ENCODE peak calls at places on chromosomes 11 and 22, in four cellular contexts. B is BJ, R is lower leg skin, L is HFFc6. U is an unnamed sample.
A peak's percentile ranks its signal among the peaks of the same experiment; 100 is the strongest.

GRCh38 chr11:14860511-14860910 is 31.5 kb downstream of the CYP2R1 start:
- DNase-seq in L (no peak), R (no peak), B (no peak), U (no peak)

GRCh38 chr11:47571895-47572294 is 6.5 kb downstream of the PTPMT1 start:
- DNase-seq in B (peak; percentile 42), R (no peak), L (peak; percentile 77), U (no peak)

GRCh38 chr22:41563051-41563711 is 2.4 kb downstream of the CSDC2 start:
- DNase-seq in L (peak; percentile 76), R (no peak), B (peak; percentile 70), U (no peak)

GRCh38 chr11:614091-614582 is 1.6 kb downstream of the IRF7 start:
- DNase-seq in L (no peak), B (no peak), R (no peak), U (no peak)

GRCh38 chr11:63490551-63491239 is at the start of gene PLAAT5:
- DNase-seq in B (no peak), R (no peak), L (no peak), U (no peak)

GRCh38 chr11:128039140-128040021 is 548.0 kb downstream of the ETS1 start:
- DNase-seq in B (peak; percentile 84), R (peak; percentile 71), L (peak; percentile 83), U (no peak)

GRCh38 chr11:47768090-47768620 is 1.0 kb upstream of the FNBP4 start:
- DNase-seq in B (peak; percentile 33), L (peak; percentile 66), R (peak; percentile 73), U (no peak)

GRCh38 chr11:5686426-5686825 is 1.6 kb upstream of the TRIM5 start:
- DNase-seq in R (no peak), L (no peak), B (no peak), U (no peak)

GRCh38 chr11:103668859-103669258 is 367.6 kb upstream of the DDI1 start:
- DNase-seq in R (no peak), L (no peak), B (no peak), U (no peak)

GRCh38 chr11:1303973-1304372 is 5.5 kb downstream of the TOLLIP start:
- DNase-seq in L (no peak), R (no peak), B (no peak), U (peak; percentile 58)

GRCh38 chr11:77199346-77199745 is 71.3 kb downstream of the MYO7A start:
- DNase-seq in R (no peak), B (no peak), L (no peak), U (no peak)

GRCh38 chr11:35046606-35047005 is 92.4 kb upstream of the CD44 start:
- DNase-seq in B (no peak), R (no peak), L (no peak), U (no peak)

GRCh38 chr11:86742436-86742805 is 57.9 kb upstream of the PRSS23 start:
- DNase-seq in B (no peak), R (no peak), L (no peak), U (no peak)

GRCh38 chr11:133153031-133153430 is 379.3 kb downstream of the OPCML start:
- DNase-seq in R (no peak), B (no peak), L (no peak), U (no peak)

GRCh38 chr22:47806894-47807293 is 1044.4 kb downstream of the TBC1D22A start:
- DNase-seq in B (no peak), L (no peak), R (no peak), U (peak; percentile 40)

GRCh38 chr22:16601437-16602223 is 9.0 kb upstream of the CCT8L2 start:
- DNase-seq in B (no peak), R (no peak), L (no peak), U (no peak)

GRCh38 chr11:57332694-57333440 is 2.8 kb downstream of the SSRP1 start:
- DNase-seq in L (no peak), R (no peak), B (no peak), U (no peak)

GRCh38 chr11:23679041-23679440 is 817.8 kb upstream of the LUZP2 start:
- DNase-seq in B (no peak), L (no peak), R (no peak), U (no peak)

GRCh38 chr22:37714634-37715033 is 17.8 kb downstream of the TRIOBP start:
- DNase-seq in L (no peak), B (no peak), R (no peak), U (no peak)

GRCh38 chr11:72630104-72630852 is 43.9 kb downstream of the PDE2A start:
- DNase-seq in B (no peak), L (no peak), R (no peak), U (no peak)

GRCh38 chr11:88338223-88338661 is 706 bp upstream of the CTSC start:
- DNase-seq in B (no peak), R (peak; percentile 55), L (peak; percentile 29), U (no peak)

GRCh38 chr22:25002241-25002985 is 49.9 kb downstream of the KIAA1671 start:
- DNase-seq in L (no peak), R (no peak), B (no peak), U (no peak)

GRCh38 chr22:24500251-24500820 is 5.2 kb downstream of the UPB1 start:
- DNase-seq in R (no peak), L (no peak), B (no peak), U (no peak)

GRCh38 chr11:46755962-46756361 is 36.9 kb downstream of the F2 start:
- DNase-seq in B (no peak), R (no peak), L (no peak), U (no peak)

GRCh38 chr11:16184588-16184987 is 171.8 kb downstream of the SOX6 start:
- DNase-seq in L (peak; percentile 84), R (no peak), B (peak; percentile 42), U (no peak)

GRCh38 chr22:37824674-37825641 is 1.8 kb downstream of the GALR3 start:
- DNase-seq in B (no peak), L (no peak), R (no peak), U (no peak)

GRCh38 chr11:70611890-70612289 is 213.6 kb downstream of the CTTN start:
- DNase-seq in L (no peak), B (no peak), R (no peak), U (no peak)

DNA sequence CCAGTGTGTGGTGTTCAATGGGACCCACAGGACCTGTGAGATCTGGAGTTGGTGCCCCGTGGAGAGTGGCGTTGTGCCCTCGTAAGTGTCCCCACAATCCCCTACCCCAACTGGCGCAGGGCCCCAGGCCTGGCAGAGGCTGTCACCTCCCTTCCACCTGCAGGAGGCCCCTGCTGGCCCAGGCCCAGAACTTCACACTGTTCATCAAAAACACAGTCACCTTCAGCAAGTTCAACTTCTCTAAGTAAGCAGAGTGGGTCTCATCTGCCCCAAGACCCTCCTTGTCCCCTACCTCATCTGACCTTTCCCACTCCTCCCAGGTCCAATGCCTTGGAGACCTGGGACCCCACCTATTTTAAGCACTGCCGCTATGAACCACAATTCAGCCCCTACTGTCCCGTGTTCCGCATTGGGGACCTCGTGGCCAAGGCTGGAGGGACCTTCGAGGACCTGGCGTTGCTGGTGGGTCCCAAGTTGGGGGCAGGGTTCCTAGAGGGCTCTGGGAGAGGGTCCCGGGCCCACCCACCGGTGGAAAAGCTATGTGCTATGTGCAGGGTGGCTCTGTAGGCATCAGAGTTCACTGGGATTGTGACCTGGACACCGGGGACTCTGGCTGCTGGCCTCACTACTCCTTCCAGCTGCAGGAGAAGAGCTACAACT is 8.1 kb downstream of the P2RX6 start:
- DNase-seq in R (no peak), L (no peak), B (no peak), U (no peak)
- TF ChIP-seq CTCF in R (no peak), L (peak; percentile 37), B (no peak), U (peak; percentile 28)

DNA sequence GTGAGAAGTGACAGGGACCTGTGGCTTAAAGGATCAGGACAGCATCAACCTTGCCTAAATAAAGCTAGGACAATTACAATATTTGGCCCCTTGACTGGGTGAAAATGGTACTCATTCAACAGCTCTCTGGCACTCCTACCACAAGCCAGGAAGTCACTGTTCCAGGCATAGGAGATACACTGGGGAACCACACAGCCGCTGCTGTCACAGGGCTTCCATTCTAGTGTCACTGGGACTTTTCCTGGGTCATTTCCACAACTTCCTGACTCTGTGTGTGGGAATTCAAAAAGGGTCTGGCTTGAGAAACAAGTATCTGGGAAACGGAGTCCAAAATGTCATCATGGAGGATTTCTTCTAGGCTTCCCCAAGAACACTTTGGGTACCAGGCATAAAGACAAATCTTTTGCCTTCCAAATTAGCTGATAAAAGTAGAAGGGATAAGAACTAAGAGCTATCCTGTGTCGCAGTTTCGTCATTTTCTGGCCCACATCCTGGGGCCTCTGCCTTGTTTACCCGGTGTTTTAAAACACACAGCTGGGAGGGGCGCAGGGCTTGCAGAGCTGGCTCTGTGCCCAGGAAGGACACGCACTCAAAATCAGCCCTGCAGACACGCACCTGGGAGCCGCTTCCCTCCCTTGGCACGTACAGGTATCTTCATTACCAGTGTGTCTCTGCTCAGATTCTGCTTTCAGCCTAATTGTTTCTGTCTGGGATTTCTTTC is 38.0 kb downstream of the TMEM45B start:
- DNase-seq in B (no peak), R (peak; percentile 77), L (no peak), U (no peak)
- TF ChIP-seq CTCF in B (no peak), R (no peak), L (no peak), U (no peak)

GRCh38 chr11:58628446-58628845 is 6.0 kb downstream of the CNTF start:
- DNase-seq in B (no peak), R (no peak), L (peak; percentile 10), U (no peak)

GRCh38 chr11:58631378-58631777 is 8.9 kb downstream of the CNTF start:
- DNase-seq in B (no peak), L (no peak), R (no peak), U (no peak)

GRCh38 chr11:58626915-58627483 is 4.5 kb downstream of the CNTF start:
- DNase-seq in B (no peak), R (no peak), L (no peak), U (no peak)

GRCh38 chr11:58632510-58632909 is 10.0 kb downstream of the CNTF start:
- DNase-seq in R (no peak), L (no peak), B (no peak), U (no peak)

GRCh38 chr11:58629857-58630256 is 7.4 kb downstream of the CNTF start:
- DNase-seq in B (no peak), R (no peak), L (peak; percentile 54), U (no peak)
- TF ChIP-seq CTCF in B (peak; percentile 77), R (no peak), L (peak; percentile 82), U (peak; percentile 50)

GRCh38 chr11:120244476-120244875 is 4.5 kb downstream of the POU2F3 start:
- DNase-seq in R (no peak), B (no peak), L (no peak), U (no peak)

GRCh38 chr11:120244966-120245365 is 5.0 kb downstream of the POU2F3 start:
- DNase-seq in B (no peak), L (no peak), R (no peak), U (no peak)

GRCh38 chr11:120245434-120245833 is 5.5 kb downstream of the POU2F3 start:
- DNase-seq in L (no peak), B (no peak), R (no peak), U (no peak)

GRCh38 chr11:120249279-120250022 is 9.5 kb downstream of the POU2F3 start:
- DNase-seq in B (no peak), R (no peak), L (no peak), U (no peak)

DNA sequence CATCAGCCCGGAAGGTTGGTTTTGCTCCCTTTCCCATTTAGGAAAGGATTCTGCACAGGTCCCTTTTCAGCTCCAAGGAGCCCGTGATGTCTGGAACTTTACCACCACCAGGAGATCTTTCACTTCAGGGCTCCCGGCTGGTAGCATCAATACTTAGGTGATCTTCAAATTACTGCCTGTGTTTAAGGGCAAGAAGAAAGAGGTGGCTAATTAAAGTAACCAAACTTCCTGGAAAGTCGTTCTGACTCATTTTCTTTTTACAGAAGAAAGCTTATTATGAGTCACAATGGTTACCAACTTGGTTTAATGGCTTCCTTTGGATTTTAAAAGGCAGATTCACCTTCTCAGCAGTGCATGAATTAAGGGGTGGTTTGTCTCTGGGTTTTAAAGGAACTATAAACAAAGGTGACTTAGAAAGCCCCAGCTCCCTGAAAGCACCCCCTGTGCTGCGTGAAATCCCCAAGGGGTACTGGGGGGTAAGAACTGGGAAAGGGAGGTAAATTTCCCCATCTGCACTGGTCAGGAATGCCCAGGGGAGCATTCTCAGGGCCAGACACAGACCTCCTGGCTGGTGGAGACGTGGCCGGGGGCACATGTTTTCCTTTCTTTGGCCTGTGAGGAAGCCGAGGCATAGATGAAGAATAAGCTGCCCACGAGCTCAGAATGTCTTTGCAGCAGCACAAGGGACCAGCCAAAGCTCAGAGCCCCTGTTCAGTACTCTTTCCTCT is 8.8 kb downstream of the POU2F3 start:
- DNase-seq in R (no peak), B (no peak), L (peak; percentile 66), U (no peak)
- TF ChIP-seq CTCF in R (no peak), B (no peak), L (no peak), U (no peak)

U was measured in type B pancreatic cell.